ENCODE peak calls at places on chromosomes 3 and 15, in seven cellular contexts. One of them, this sample, is unnamed.

GRCh38 chr15:48358229-48358641 is 27.0 kb downstream of the DUT start:
- DNase-seq in Calu3: no peak
- DNase-seq in adrenal gland: no peak
- DNase-seq in GM06990: no peak
- DNase-seq in PC-9: no peak
- DNase-seq in GM23338: peak
- DNase-seq in progenitor cell of endocrine pancreas: no peak
- DNase-seq in this sample: no peak

GRCh38 chr15:57573151-57573550 is 18.6 kb upstream of the MYZAP start:
- DNase-seq in adrenal gland: no peak
- DNase-seq in progenitor cell of endocrine pancreas: no peak
- DNase-seq in Calu3: no peak
- DNase-seq in GM23338: no peak
- DNase-seq in GM06990: no peak
- DNase-seq in PC-9: no peak
- DNase-seq in this sample: no peak

GRCh38 chr3:134941820-134942219 is 146.8 kb downstream of the EPHB1 start:
- DNase-seq in progenitor cell of endocrine pancreas: no peak
- DNase-seq in Calu3: no peak
- DNase-seq in adrenal gland: no peak
- DNase-seq in GM06990: no peak
- DNase-seq in GM23338: peak
- DNase-seq in PC-9: no peak
- DNase-seq in this sample: no peak

GRCh38 chr15:57931570-57931969 is 133.9 kb downstream of the ALDH1A2 start:
- DNase-seq in GM06990: no peak
- DNase-seq in GM23338: no peak
- DNase-seq in adrenal gland: no peak
- DNase-seq in Calu3: no peak
- DNase-seq in progenitor cell of endocrine pancreas: no peak
- DNase-seq in PC-9: no peak
- DNase-seq in this sample: no peak

GRCh38 chr3:14808025-14808424 is 10.7 kb upstream of the FGD5 start:
- DNase-seq in GM23338: no peak
- DNase-seq in GM06990: no peak
- DNase-seq in Calu3: no peak
- DNase-seq in adrenal gland: no peak
- DNase-seq in PC-9: no peak
- DNase-seq in progenitor cell of endocrine pancreas: no peak
- DNase-seq in this sample: no peak

GRCh38 chr3:132911741-132912415 is 126.3 kb upstream of the TMEM108 start:
- DNase-seq in PC-9: no peak
- DNase-seq in adrenal gland: no peak
- DNase-seq in GM06990: no peak
- DNase-seq in progenitor cell of endocrine pancreas: no peak
- DNase-seq in GM23338: no peak
- DNase-seq in Calu3: no peak
- DNase-seq in this sample: no peak

GRCh38 chr3:47113669-47114365 is 50.1 kb downstream of the SETD2 start:
- DNase-seq in GM23338: peak
- DNase-seq in progenitor cell of endocrine pancreas: no peak
- DNase-seq in adrenal gland: no peak
- DNase-seq in GM06990: peak
- DNase-seq in PC-9: no peak
- DNase-seq in Calu3: no peak
- DNase-seq in this sample: no peak

GRCh38 chr15:81469154-81469553 is 95.1 kb upstream of the TMC3 start:
- DNase-seq in PC-9: no peak
- DNase-seq in GM23338: no peak
- DNase-seq in GM06990: no peak
- DNase-seq in adrenal gland: no peak
- DNase-seq in progenitor cell of endocrine pancreas: no peak
- DNase-seq in Calu3: no peak
- DNase-seq in this sample: no peak

GRCh38 chr15:41464889-41465580 is 28.6 kb upstream of the ITPKA start:
- DNase-seq in progenitor cell of endocrine pancreas: no peak
- DNase-seq in Calu3: no peak
- DNase-seq in GM06990: no peak
- DNase-seq in GM23338: no peak
- DNase-seq in adrenal gland: peak
- DNase-seq in PC-9: no peak
- DNase-seq in this sample: no peak

GRCh38 chr15:77456746-77457618 is 36.3 kb downstream of the HMG20A start:
- DNase-seq in GM23338: no peak
- DNase-seq in adrenal gland: no peak
- DNase-seq in Calu3: no peak
- DNase-seq in GM06990: no peak
- DNase-seq in PC-9: no peak
- DNase-seq in progenitor cell of endocrine pancreas: no peak
- DNase-seq in this sample: no peak

GRCh38 chr3:42937334-42937733 is 31.4 kb downstream of the ZNF662 start:
- DNase-seq in GM23338: no peak
- DNase-seq in GM06990: no peak
- DNase-seq in PC-9: no peak
- DNase-seq in Calu3: no peak
- DNase-seq in progenitor cell of endocrine pancreas: no peak
- DNase-seq in adrenal gland: no peak
- DNase-seq in this sample: no peak

GRCh38 chr3:62361261-62361660 is 12.1 kb downstream of the FEZF2 start:
- DNase-seq in GM23338: no peak
- DNase-seq in PC-9: no peak
- DNase-seq in adrenal gland: no peak
- DNase-seq in GM06990: no peak
- DNase-seq in Calu3: no peak
- DNase-seq in progenitor cell of endocrine pancreas: no peak
- DNase-seq in this sample: no peak

GRCh38 chr3:2535206-2535605 is 436.5 kb downstream of the CNTN4 start:
- DNase-seq in GM06990: peak
- DNase-seq in PC-9: no peak
- DNase-seq in progenitor cell of endocrine pancreas: no peak
- DNase-seq in Calu3: no peak
- DNase-seq in GM23338: no peak
- DNase-seq in adrenal gland: no peak
- DNase-seq in this sample: no peak

GRCh38 chr3:4721511-4721911 is 228.4 kb downstream of the ITPR1 start:
- DNase-seq in PC-9: peak
- DNase-seq in adrenal gland: no peak
- DNase-seq in GM06990: no peak
- DNase-seq in progenitor cell of endocrine pancreas: no peak
- DNase-seq in Calu3: no peak
- DNase-seq in GM23338: no peak
- DNase-seq in this sample: no peak

GRCh38 chr3:15148614-15149013 is 49.7 kb upstream of the RBSN start:
- DNase-seq in Calu3: peak
- DNase-seq in PC-9: no peak
- DNase-seq in GM23338: peak
- DNase-seq in adrenal gland: peak
- DNase-seq in progenitor cell of endocrine pancreas: no peak
- DNase-seq in GM06990: no peak
- DNase-seq in this sample: no peak

GRCh38 chr3:31732548-31732947 is 199.8 kb downstream of the STT3B start:
- DNase-seq in GM06990: no peak
- DNase-seq in PC-9: no peak
- DNase-seq in progenitor cell of endocrine pancreas: no peak
- DNase-seq in adrenal gland: no peak
- DNase-seq in Calu3: no peak
- DNase-seq in GM23338: no peak
- DNase-seq in this sample: no peak

GRCh38 chr3:63364495-63364894 is 86.4 kb downstream of the SYNPR start:
- DNase-seq in GM06990: no peak
- DNase-seq in GM23338: peak
- DNase-seq in progenitor cell of endocrine pancreas: no peak
- DNase-seq in PC-9: peak
- DNase-seq in Calu3: peak
- DNase-seq in adrenal gland: no peak
- DNase-seq in this sample: no peak

GRCh38 chr15:49986326-49986725 is 132.7 kb downstream of the ATP8B4 start:
- DNase-seq in PC-9: no peak
- DNase-seq in adrenal gland: no peak
- DNase-seq in GM06990: no peak
- DNase-seq in GM23338: no peak
- DNase-seq in progenitor cell of endocrine pancreas: no peak
- DNase-seq in Calu3: no peak
- DNase-seq in this sample: no peak

GRCh38 chr15:77311020-77311419 is 108.9 kb downstream of the PEAK1 start:
- DNase-seq in Calu3: no peak
- DNase-seq in GM23338: no peak
- DNase-seq in PC-9: no peak
- DNase-seq in progenitor cell of endocrine pancreas: no peak
- DNase-seq in adrenal gland: no peak
- DNase-seq in GM06990: no peak
- DNase-seq in this sample: no peak

GRCh38 chr3:38111696-38112377 is 25.1 kb downstream of the ACAA1 start:
- DNase-seq in GM06990: no peak
- DNase-seq in Calu3: no peak
- DNase-seq in adrenal gland: peak
- DNase-seq in progenitor cell of endocrine pancreas: no peak
- DNase-seq in PC-9: no peak
- DNase-seq in GM23338: no peak
- DNase-seq in this sample: no peak

GRCh38 chr3:196645917-196646735 is 6.6 kb downstream of the NRROS start:
- DNase-seq in GM06990: no peak
- DNase-seq in progenitor cell of endocrine pancreas: no peak
- DNase-seq in adrenal gland: no peak
- DNase-seq in Calu3: no peak
- DNase-seq in GM23338: no peak
- DNase-seq in PC-9: no peak
- DNase-seq in this sample: no peak

GRCh38 chr15:70615435-70616310 is 147.7 kb downstream of the UACA start:
- DNase-seq in progenitor cell of endocrine pancreas: no peak
- DNase-seq in GM23338: no peak
- DNase-seq in Calu3: no peak
- DNase-seq in GM06990: no peak
- DNase-seq in PC-9: no peak
- DNase-seq in adrenal gland: no peak
- DNase-seq in this sample: no peak

DNA sequence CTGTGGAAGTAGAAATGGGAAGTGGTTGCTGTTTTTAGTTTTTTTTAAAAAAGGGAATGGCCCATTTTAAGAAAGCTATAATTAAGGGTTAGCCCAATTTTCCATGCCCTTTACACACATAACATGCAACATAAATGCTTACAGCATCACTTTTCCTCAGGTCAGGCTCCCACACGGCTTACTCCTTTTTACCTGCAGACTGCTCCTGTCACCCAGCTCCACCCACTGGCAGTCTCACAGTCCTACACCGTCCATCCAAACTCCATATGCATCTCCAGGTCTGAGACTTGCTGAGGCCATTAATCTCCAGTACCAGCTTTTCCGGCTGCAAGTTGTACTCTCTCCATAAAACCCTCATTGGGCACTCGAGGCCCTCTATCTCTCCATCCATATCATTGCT is 19.7 kb downstream of the MORC1 start:
- DNase-seq in GM06990: no peak
- DNase-seq in progenitor cell of endocrine pancreas: no peak
- DNase-seq in PC-9: no peak
- DNase-seq in adrenal gland: no peak
- DNase-seq in Calu3: peak
- DNase-seq in GM23338: peak
- DNase-seq in this sample: no peak
- TF ChIP-seq CTCF in GM06990: peak
- TF ChIP-seq CTCF in progenitor cell of endocrine pancreas: peak
- TF ChIP-seq CTCF in PC-9: peak
- TF ChIP-seq CTCF in adrenal gland: no peak
- TF ChIP-seq CTCF in Calu3: peak
- TF ChIP-seq CTCF in GM23338: peak
- TF ChIP-seq CTCF in this sample: peak

GRCh38 chr15:66862111-66862815 is 160.2 kb downstream of the SMAD6 start:
- DNase-seq in Calu3: no peak
- DNase-seq in PC-9: no peak
- DNase-seq in progenitor cell of endocrine pancreas: no peak
- DNase-seq in GM06990: no peak
- DNase-seq in adrenal gland: peak
- DNase-seq in GM23338: peak
- DNase-seq in this sample: no peak
- TF ChIP-seq CTCF in Calu3: no peak
- TF ChIP-seq CTCF in PC-9: no peak
- TF ChIP-seq CTCF in progenitor cell of endocrine pancreas: no peak
- TF ChIP-seq CTCF in GM06990: no peak
- TF ChIP-seq CTCF in adrenal gland: no peak
- TF ChIP-seq CTCF in GM23338: no peak
- TF ChIP-seq CTCF in this sample: no peak

DNA sequence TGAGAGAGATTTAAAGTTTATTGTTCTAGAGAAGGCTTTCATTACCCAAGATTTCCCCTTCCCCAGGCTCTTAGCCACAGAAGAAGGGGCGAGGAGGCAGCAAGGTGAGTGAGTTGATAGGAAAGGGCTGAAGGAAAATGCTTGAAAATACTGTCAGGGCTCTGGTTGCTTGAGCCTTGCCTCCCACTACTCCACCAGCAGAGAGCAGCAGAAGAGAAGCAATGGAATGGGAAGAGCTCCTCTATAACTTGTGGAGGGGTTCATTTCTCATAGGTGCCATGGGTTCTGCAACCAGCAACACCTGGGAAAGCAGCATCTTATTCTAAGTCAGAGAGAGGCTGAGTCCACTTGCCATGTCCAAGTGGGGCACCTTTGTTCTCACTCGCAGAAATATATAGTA is 184.0 kb upstream of the CNTN6 start:
- DNase-seq in adrenal gland: no peak
- DNase-seq in GM23338: peak
- DNase-seq in GM06990: no peak
- DNase-seq in PC-9: no peak
- DNase-seq in Calu3: no peak
- DNase-seq in progenitor cell of endocrine pancreas: no peak
- DNase-seq in this sample: no peak
- TF ChIP-seq CTCF in adrenal gland: no peak
- TF ChIP-seq CTCF in GM23338: peak
- TF ChIP-seq CTCF in GM06990: no peak
- TF ChIP-seq CTCF in PC-9: no peak
- TF ChIP-seq CTCF in Calu3: no peak
- TF ChIP-seq CTCF in progenitor cell of endocrine pancreas: peak
- TF ChIP-seq CTCF in this sample: peak

DNA sequence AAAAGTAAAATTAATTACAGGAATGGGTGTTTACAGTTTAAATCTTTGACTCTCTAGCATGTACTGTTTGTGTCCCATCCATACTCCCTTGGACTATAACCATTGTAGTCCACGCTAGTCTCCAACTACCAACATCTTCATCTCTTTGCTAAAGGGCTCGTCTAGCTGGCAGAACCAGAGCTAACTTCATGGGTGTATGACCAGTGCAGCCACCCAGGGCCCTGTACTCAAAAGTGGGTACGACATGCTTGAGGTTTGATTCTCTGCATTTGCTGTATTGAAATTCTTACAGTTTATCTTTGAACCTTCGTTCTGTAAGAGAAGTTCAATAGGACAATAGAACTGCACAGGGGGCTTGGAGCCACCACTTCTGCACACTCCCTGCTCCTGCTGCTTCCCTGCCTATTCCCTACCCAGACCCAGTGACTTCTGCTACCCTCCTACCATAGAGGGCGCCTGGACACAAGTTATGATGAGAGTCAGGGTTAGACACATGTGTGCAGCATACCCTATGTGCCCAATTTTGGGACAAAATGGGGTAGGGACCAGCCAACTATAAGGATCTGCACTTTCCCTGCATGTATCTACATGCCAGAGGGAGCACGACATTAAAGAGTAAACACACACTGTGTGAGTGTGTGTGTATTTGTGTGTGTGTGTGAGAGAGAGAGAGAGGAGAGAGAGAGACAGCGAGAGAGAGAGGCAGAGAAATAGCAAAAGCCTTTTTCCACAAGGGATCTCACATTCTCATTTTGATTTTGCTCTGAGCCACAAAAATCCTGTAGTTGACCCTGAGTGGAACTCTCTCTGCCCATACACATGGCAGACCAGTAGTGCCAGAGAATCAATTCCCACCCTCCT is 59.0 kb upstream of the NECTIN3 start:
- DNase-seq in Calu3: peak
- DNase-seq in GM23338: peak
- DNase-seq in progenitor cell of endocrine pancreas: no peak
- DNase-seq in adrenal gland: no peak
- DNase-seq in PC-9: no peak
- DNase-seq in GM06990: no peak
- DNase-seq in this sample: no peak
- TF ChIP-seq CTCF in Calu3: no peak
- TF ChIP-seq CTCF in GM23338: peak
- TF ChIP-seq CTCF in progenitor cell of endocrine pancreas: peak
- TF ChIP-seq CTCF in adrenal gland: no peak
- TF ChIP-seq CTCF in PC-9: no peak
- TF ChIP-seq CTCF in GM06990: no peak
- TF ChIP-seq CTCF in this sample: peak